ENCODE peak calls at places on chromosomes 6 and 20, in five cellular contexts. One of them, this sample, is unnamed.
A peak's percentile ranks its signal among the peaks of the same experiment; 100 is the strongest.

GRCh38 chr20:10770753-10771152 is 97.0 kb upstream of the JAG1 start:
- DNase-seq in GM12878: no peak
- DNase-seq in OCI-LY7: no peak
- DNase-seq in GM23248: no peak
- DNase-seq in stomach: no peak
- DNase-seq in this sample: no peak

GRCh38 chr6:72619883-72620696 is 1.8 kb upstream of the KCNQ5 start:
- DNase-seq in GM23248: peak; percentile 80
- DNase-seq in stomach: peak; percentile 30
- DNase-seq in GM12878: peak; percentile 65
- DNase-seq in OCI-LY7: peak; percentile 66
- DNase-seq in this sample: no peak

GRCh38 chr6:144283781-144284473 is 1.2 kb upstream of the UTRN start:
- DNase-seq in GM12878: no peak
- DNase-seq in stomach: no peak
- DNase-seq in OCI-LY7: no peak
- DNase-seq in GM23248: peak; percentile 69
- DNase-seq in this sample: no peak

GRCh38 chr6:161410736-161411135 is 136.9 kb upstream of the AGPAT4 start:
- DNase-seq in GM12878: no peak
- DNase-seq in stomach: no peak
- DNase-seq in GM23248: no peak
- DNase-seq in OCI-LY7: no peak
- DNase-seq in this sample: no peak

GRCh38 chr6:52691718-52692117 is 20.8 kb downstream of the TMEM14A start:
- DNase-seq in OCI-LY7: no peak
- DNase-seq in stomach: no peak
- DNase-seq in GM12878: no peak
- DNase-seq in GM23248: peak; percentile 30
- DNase-seq in this sample: no peak

GRCh38 chr6:56714982-56715456 is 72.3 kb upstream of the DST start:
- DNase-seq in OCI-LY7: no peak
- DNase-seq in stomach: no peak
- DNase-seq in GM12878: no peak
- DNase-seq in GM23248: peak; percentile 87
- DNase-seq in this sample: no peak

GRCh38 chr20:10414982-10415650 is 18.9 kb downstream of the MKKS start:
- DNase-seq in stomach: no peak
- DNase-seq in GM23248: peak; percentile 32
- DNase-seq in OCI-LY7: no peak
- DNase-seq in GM12878: no peak
- DNase-seq in this sample: no peak

GRCh38 chr6:139240161-139241010 is 51.4 kb downstream of the TXLNB start:
- DNase-seq in GM12878: no peak
- DNase-seq in stomach: peak; percentile 72
- DNase-seq in OCI-LY7: no peak
- DNase-seq in GM23248: peak; percentile 67
- DNase-seq in this sample: peak; percentile 79

GRCh38 chr20:23223908-23224307 is 126.7 kb upstream of the NXT1 start:
- DNase-seq in OCI-LY7: no peak
- DNase-seq in stomach: no peak
- DNase-seq in GM23248: no peak
- DNase-seq in GM12878: no peak
- DNase-seq in this sample: no peak

GRCh38 chr6:122222761-122223160 is 176.7 kb upstream of the HSF2 start:
- DNase-seq in GM12878: no peak
- DNase-seq in GM23248: no peak
- DNase-seq in OCI-LY7: no peak
- DNase-seq in stomach: no peak
- DNase-seq in this sample: no peak

GRCh38 chr20:23503649-23504048 is 12.7 kb downstream of the CST8 start:
- DNase-seq in stomach: no peak
- DNase-seq in GM12878: no peak
- DNase-seq in GM23248: no peak
- DNase-seq in OCI-LY7: no peak
- DNase-seq in this sample: no peak

GRCh38 chr20:38123021-38123587 is 42.0 kb downstream of the TGM2 start:
- DNase-seq in stomach: peak; percentile 24
- DNase-seq in OCI-LY7: no peak
- DNase-seq in GM23248: peak; percentile 73
- DNase-seq in GM12878: no peak
- DNase-seq in this sample: no peak

GRCh38 chr6:129623008-129623732 is 86.8 kb downstream of the ARHGAP18 start:
- DNase-seq in GM23248: no peak
- DNase-seq in GM12878: no peak
- DNase-seq in stomach: no peak
- DNase-seq in OCI-LY7: no peak
- DNase-seq in this sample: no peak

GRCh38 chr6:119129968-119130484 is 51.6 kb upstream of the FAM184A start:
- DNase-seq in GM23248: peak; percentile 68
- DNase-seq in stomach: no peak
- DNase-seq in GM12878: no peak
- DNase-seq in OCI-LY7: no peak
- DNase-seq in this sample: no peak

GRCh38 chr6:1393641-1394283 is 4.4 kb downstream of the FOXF2 start:
- DNase-seq in GM12878: no peak
- DNase-seq in GM23248: no peak
- DNase-seq in OCI-LY7: no peak
- DNase-seq in stomach: peak; percentile 25
- DNase-seq in this sample: no peak

GRCh38 chr6:1392813-1393640 is 3.7 kb downstream of the FOXF2 start:
- DNase-seq in stomach: peak; percentile 23
- DNase-seq in OCI-LY7: no peak
- DNase-seq in GM23248: no peak
- DNase-seq in GM12878: no peak
- DNase-seq in this sample: no peak

GRCh38 chr6:1390071-1390804 is 862 bp downstream of the FOXF2 start:
- DNase-seq in GM12878: no peak
- DNase-seq in OCI-LY7: no peak
- DNase-seq in stomach: no peak
- DNase-seq in GM23248: peak; percentile 82
- DNase-seq in this sample: peak; percentile 22

GRCh38 chr6:1390805-1391511 is 1.6 kb downstream of the FOXF2 start:
- DNase-seq in GM23248: peak; percentile 63
- DNase-seq in GM12878: no peak
- DNase-seq in OCI-LY7: no peak
- DNase-seq in stomach: no peak
- DNase-seq in this sample: peak; percentile 19

GRCh38 chr6:1391692-1392309 is 2.4 kb downstream of the FOXF2 start:
- DNase-seq in GM12878: no peak
- DNase-seq in GM23248: peak; percentile 45
- DNase-seq in OCI-LY7: no peak
- DNase-seq in stomach: no peak
- DNase-seq in this sample: no peak
- H3K4me3 ChIP-seq in GM12878: no peak overlapping the region
- H3K4me3 ChIP-seq in GM23248: peak overlapping the region; percentile 78
- H3K4me3 ChIP-seq in OCI-LY7: no peak overlapping the region
- H3K4me3 ChIP-seq in stomach: peak overlapping the region; percentile 61
- H3K4me3 ChIP-seq in this sample: peak overlapping the region; percentile 53

GRCh38 chr6:167345960-167346359 is 21.1 kb downstream of the TTLL2 start:
- DNase-seq in stomach: no peak
- DNase-seq in GM23248: no peak
- DNase-seq in OCI-LY7: no peak
- DNase-seq in GM12878: no peak
- DNase-seq in this sample: no peak

GRCh38 chr6:167349816-167350215 is 24.9 kb downstream of the TTLL2 start:
- DNase-seq in GM23248: no peak
- DNase-seq in stomach: no peak
- DNase-seq in OCI-LY7: no peak
- DNase-seq in GM12878: no peak
- DNase-seq in this sample: no peak

GRCh38 chr6:167350731-167351655 is 26.1 kb downstream of the TTLL2 start:
- DNase-seq in GM23248: peak; percentile 46
- DNase-seq in OCI-LY7: peak; percentile 36
- DNase-seq in GM12878: peak; percentile 11
- DNase-seq in stomach: peak; percentile 82
- DNase-seq in this sample: peak; percentile 1

GRCh38 chr6:167351656-167352354 is 26.9 kb downstream of the TTLL2 start:
- DNase-seq in GM23248: no peak
- DNase-seq in stomach: no peak
- DNase-seq in OCI-LY7: no peak
- DNase-seq in GM12878: no peak
- DNase-seq in this sample: no peak

DNA sequence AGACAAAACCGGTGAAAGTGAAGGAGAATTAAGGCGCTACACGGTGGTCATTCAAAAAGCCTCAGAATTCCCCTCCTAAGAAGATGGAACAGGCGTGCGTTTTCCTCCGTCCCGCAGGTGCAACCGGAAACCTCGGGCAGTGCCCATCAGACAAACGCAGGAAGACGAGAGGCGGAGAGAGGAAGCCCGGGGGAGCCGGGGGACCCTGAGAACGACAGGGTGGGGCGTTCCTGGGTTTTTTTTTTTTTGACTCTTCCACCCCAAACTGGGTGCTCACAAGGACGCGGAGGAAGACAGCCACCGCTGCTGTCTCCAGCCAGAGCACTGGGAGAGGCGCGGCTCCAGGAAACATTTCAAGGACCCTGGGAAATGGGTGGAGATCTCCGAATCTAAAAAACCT is 25.4 kb downstream of the TTLL2 start:
- DNase-seq in OCI-LY7: no peak
- DNase-seq in GM12878: no peak
- DNase-seq in GM23248: no peak
- DNase-seq in stomach: no peak
- DNase-seq in this sample: no peak
- H3K4me3 ChIP-seq in OCI-LY7: no peak overlapping the region
- H3K4me3 ChIP-seq in GM12878: no peak overlapping the region
- H3K4me3 ChIP-seq in GM23248: no peak overlapping the region
- H3K4me3 ChIP-seq in stomach: peak overlapping the region; percentile 56
- H3K4me3 ChIP-seq in this sample: no peak overlapping the region

GRCh38 chr20:46895906-46896242 is 1.2 kb downstream of the EYA2 start:
- DNase-seq in stomach: no peak
- DNase-seq in GM12878: no peak
- DNase-seq in GM23248: no peak
- DNase-seq in OCI-LY7: no peak
- DNase-seq in this sample: no peak

GRCh38 chr20:46894971-46895905 is 595 bp downstream of the EYA2 start:
- DNase-seq in stomach: peak; percentile 36
- DNase-seq in GM23248: peak; percentile 41
- DNase-seq in GM12878: no peak
- DNase-seq in OCI-LY7: no peak
- DNase-seq in this sample: no peak

GRCh38 chr20:46894579-46894958 is at the start of gene EYA2:
- DNase-seq in GM23248: peak; percentile 42
- DNase-seq in OCI-LY7: no peak
- DNase-seq in stomach: peak; percentile 32
- DNase-seq in GM12878: no peak
- DNase-seq in this sample: no peak

GRCh38 chr20:46893051-46893450 is 1.6 kb upstream of the EYA2 start:
- DNase-seq in GM23248: no peak
- DNase-seq in OCI-LY7: no peak
- DNase-seq in GM12878: no peak
- DNase-seq in stomach: no peak
- DNase-seq in this sample: no peak

DNA sequence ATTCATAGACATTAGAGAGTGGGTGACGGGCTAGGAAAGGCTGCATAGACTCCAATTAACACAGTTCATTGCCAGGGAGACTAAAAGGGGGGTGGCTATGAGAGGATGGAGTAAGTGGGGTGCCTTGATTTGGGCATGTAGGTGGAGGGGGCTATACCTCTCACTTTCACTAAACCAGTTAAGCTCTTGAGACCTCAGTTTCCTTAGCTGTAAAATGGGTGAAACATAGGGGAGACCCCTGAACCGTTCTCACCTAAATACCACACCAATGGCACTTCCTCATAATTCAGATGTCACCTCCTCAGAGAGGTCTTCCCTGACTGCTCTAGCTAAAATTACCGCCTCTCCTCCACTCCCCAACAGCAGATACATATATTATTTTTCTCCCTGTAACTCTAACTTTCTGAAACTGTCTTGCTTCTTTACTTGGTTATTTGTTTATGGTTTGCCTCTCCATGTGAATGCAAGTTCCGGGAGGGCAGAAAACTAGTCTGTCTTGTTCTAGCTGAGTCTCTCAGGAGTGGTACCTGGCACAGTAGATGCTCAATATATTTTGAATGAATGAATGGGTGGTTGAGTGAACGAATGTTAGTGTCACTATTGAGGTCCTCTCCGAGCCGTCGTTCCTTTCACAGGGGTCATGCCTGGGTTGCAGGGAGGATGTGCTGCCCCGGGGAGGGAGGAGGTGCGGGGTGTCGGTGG is 615 bp upstream of the EYA2 start:
- DNase-seq in GM12878: no peak
- DNase-seq in stomach: no peak
- DNase-seq in GM23248: no peak
- DNase-seq in OCI-LY7: no peak
- DNase-seq in this sample: no peak
- H3K4me3 ChIP-seq in GM12878: no peak overlapping the region
- H3K4me3 ChIP-seq in stomach: peak overlapping the region; percentile 72
- H3K4me3 ChIP-seq in GM23248: peak overlapping the region; percentile 24
- H3K4me3 ChIP-seq in OCI-LY7: no peak overlapping the region
- H3K4me3 ChIP-seq in this sample: no peak overlapping the region

GRCh38 chr20:63635431-63636141 is 8.7 kb upstream of the GMEB2 start:
- DNase-seq in GM23248: no peak
- DNase-seq in GM12878: peak; percentile 68
- DNase-seq in stomach: peak; percentile 41
- DNase-seq in OCI-LY7: peak; percentile 61
- DNase-seq in this sample: no peak

GRCh38 chr20:63639093-63639860 is 12.4 kb upstream of the GMEB2 start:
- DNase-seq in stomach: peak; percentile 43
- DNase-seq in GM12878: no peak
- DNase-seq in GM23248: no peak
- DNase-seq in OCI-LY7: peak; percentile 89
- DNase-seq in this sample: no peak

GRCh38 chr20:63633732-63634131 is 6.8 kb upstream of the GMEB2 start:
- DNase-seq in OCI-LY7: no peak
- DNase-seq in GM23248: no peak
- DNase-seq in stomach: no peak
- DNase-seq in GM12878: no peak
- DNase-seq in this sample: no peak

GRCh38 chr20:63640086-63640485 is 13.1 kb downstream of the STMN3 start:
- DNase-seq in GM12878: no peak
- DNase-seq in stomach: no peak
- DNase-seq in GM23248: no peak
- DNase-seq in OCI-LY7: no peak
- DNase-seq in this sample: no peak

DNA sequence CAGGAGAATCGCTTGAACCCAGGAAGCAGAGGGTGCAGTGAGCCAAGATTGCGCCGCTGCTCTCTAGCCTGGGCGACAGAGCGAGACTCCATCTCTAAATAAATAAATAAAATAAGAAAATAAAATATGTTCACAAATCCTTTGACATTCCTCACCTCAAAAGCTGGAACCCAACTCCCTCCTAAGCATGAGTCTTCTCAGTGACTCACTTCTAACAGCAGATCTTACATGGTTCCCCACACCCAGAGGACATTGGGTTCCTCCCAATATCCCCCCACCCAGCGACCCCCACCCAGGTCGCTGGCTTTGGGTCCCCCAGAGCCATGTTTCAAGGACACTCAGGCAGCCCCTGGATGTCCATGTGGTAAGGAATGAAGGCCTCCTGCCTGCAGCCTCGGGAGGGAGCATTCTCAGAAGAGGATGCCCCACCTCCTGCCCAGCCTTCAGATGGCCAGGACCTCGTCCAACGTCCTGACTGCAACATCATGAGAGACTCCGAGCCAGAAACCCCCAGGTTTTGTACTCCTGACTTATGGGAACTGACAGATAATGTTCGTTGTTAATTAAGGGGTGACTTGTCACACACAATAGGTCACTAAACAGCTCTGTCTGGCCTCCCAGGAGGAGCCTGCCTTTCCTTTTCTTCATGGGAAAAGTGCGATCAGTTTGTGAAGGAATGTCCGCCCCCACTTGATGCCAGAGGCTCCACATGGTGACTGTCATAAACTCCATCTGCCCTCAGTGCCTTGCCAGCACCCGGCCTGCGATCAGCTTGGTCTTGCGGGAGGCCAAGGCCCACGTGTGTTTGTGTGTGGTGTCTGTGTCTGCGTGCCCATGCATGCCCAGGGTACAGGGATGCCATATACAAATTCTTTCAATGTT is 10.1 kb upstream of the GMEB2 start:
- DNase-seq in GM23248: peak; percentile 74
- DNase-seq in stomach: no peak
- DNase-seq in GM12878: no peak
- DNase-seq in OCI-LY7: no peak
- DNase-seq in this sample: no peak
- H3K4me3 ChIP-seq in GM23248: no peak overlapping the region
- H3K4me3 ChIP-seq in stomach: no peak overlapping the region
- H3K4me3 ChIP-seq in GM12878: no peak overlapping the region
- H3K4me3 ChIP-seq in OCI-LY7: no peak overlapping the region
- H3K4me3 ChIP-seq in this sample: no peak overlapping the region

This sample was measured in skeletal muscle cell.